ENCODE peak calls at places on chromosome 11, in seven cellular contexts. P is cerebellum, B is nucleus accumbens, X is heart left ventricle, G is HEK293T, A is prostate gland, N is fibroblast of the conjunctiva. O is an unnamed sample.

GRCh38 chr11:112525844-112526590 is 265.4 kb upstream of the PLET1 start:
- DNase-seq in P (no peak), B (no peak), X (no peak), G (no peak), A (no peak), N (no peak), O (no peak)

GRCh38 chr11:76803811-76804600 is 20.9 kb downstream of the TSKU start:
- DNase-seq in P (no peak), B (no peak), X (no peak), G (no peak), A (no peak), N (no peak), O (no peak)

GRCh38 chr11:864118-864827 is 21.6 kb downstream of the TSPAN4 start:
- DNase-seq in P (no peak), B (no peak), X (no peak), G (no peak), A (no peak), N (no peak), O (no peak)

GRCh38 chr11:57513911-57514537 is 1.5 kb downstream of the SLC43A1 start:
- DNase-seq in P (no peak), B (no peak), X (peak; percentile 62), G (no peak), A (peak; percentile 51), N (no peak), O (no peak)

GRCh38 chr11:116043857-116044256 is 539.6 kb upstream of the CADM1 start:
- DNase-seq in P (no peak), B (no peak), X (no peak), G (no peak), A (no peak), N (no peak), O (no peak)

GRCh38 chr11:65113361-65113756 is 1.7 kb downstream of the TM7SF2 start:
- DNase-seq in P (no peak), B (no peak), X (peak; percentile 35), G (no peak), A (no peak), N (no peak), O (no peak)

GRCh38 chr11:19441752-19442553 is 201.2 kb upstream of the E2F8 start:
- DNase-seq in P (no peak), B (no peak), X (no peak), G (peak; percentile 12), A (no peak), N (peak; percentile 53), O (no peak)

GRCh38 chr11:44561275-44561781 is 4.1 kb upstream of the CD82 start:
- DNase-seq in P (no peak), B (no peak), X (no peak), G (no peak), A (no peak), N (no peak), O (no peak)

GRCh38 chr11:116641561-116642045 is 131.2 kb downstream of the BUD13 start:
- DNase-seq in P (peak; percentile 72), B (no peak), X (no peak), G (peak; percentile 67), A (peak; percentile 9), N (no peak), O (peak; percentile 56)

GRCh38 chr11:68127791-68128681 is 6.8 kb upstream of the CHKA start:
- DNase-seq in P (peak; percentile 70), B (no peak), X (peak; percentile 52), G (no peak), A (peak; percentile 89), N (peak; percentile 41), O (peak; percentile 60)

GRCh38 chr11:134045799-134046635 is 22.9 kb upstream of the JAM3 start:
- DNase-seq in P (no peak), B (no peak), X (peak; percentile 60), G (no peak), A (no peak), N (no peak), O (no peak)

GRCh38 chr11:44774736-44775135 is 48.0 kb downstream of the TSPAN18 start:
- DNase-seq in P (no peak), B (no peak), X (no peak), G (no peak), A (no peak), N (no peak), O (no peak)

GRCh38 chr11:64313491-64314145 is 3.7 kb downstream of the TRMT112 start:
- DNase-seq in P (no peak), B (no peak), X (peak; percentile 81), G (no peak), A (no peak), N (no peak), O (no peak)

GRCh38 chr11:64590763-64591221 is at the start of gene SLC22A12:
- DNase-seq in P (no peak), B (no peak), X (no peak), G (no peak), A (no peak), N (no peak), O (no peak)

GRCh38 chr11:96051820-96052219 is 127.9 kb upstream of the MTMR2 start:
- DNase-seq in P (no peak), B (no peak), X (no peak), G (no peak), A (no peak), N (no peak), O (no peak)

GRCh38 chr11:41799747-41800146 is 340.3 kb upstream of the LRRC4C start:
- DNase-seq in P (no peak), B (no peak), X (no peak), G (no peak), A (no peak), N (no peak), O (no peak)

GRCh38 chr11:83002522-83002921 is 69.2 kb downstream of the RAB30 start:
- DNase-seq in P (no peak), B (no peak), X (no peak), G (no peak), A (no peak), N (no peak), O (no peak)

GRCh38 chr11:19892387-19892786 is 179.8 kb downstream of the NAV2 start:
- DNase-seq in P (no peak), B (no peak), X (no peak), G (no peak), A (no peak), N (no peak), O (no peak)

GRCh38 chr11:119153049-119153818 is 4.4 kb downstream of the ABCG4 start:
- DNase-seq in P (no peak), B (no peak), X (no peak), G (no peak), A (no peak), N (no peak), O (no peak)

GRCh38 chr11:96162816-96163499 is 180.0 kb downstream of the MAML2 start:
- DNase-seq in P (no peak), B (no peak), X (peak; percentile 35), G (no peak), A (no peak), N (peak; percentile 93), O (peak; percentile 32)

GRCh38 chr11:118915396-118915795 is 10.3 kb downstream of the BCL9L start:
- DNase-seq in P (no peak), B (no peak), X (no peak), G (no peak), A (no peak), N (no peak), O (peak; percentile 20)

GRCh38 chr11:122436188-122436555 is 219.3 kb upstream of the UBASH3B start:
- DNase-seq in P (no peak), B (no peak), X (no peak), G (no peak), A (no peak), N (no peak), O (no peak)

O was measured in G401.